ENCODE peak calls at places on chromosome X, in eight cellular contexts. Y, X, B, Z, Q, J, S and L are unnamed samples.

GRCh38 chrX:74343970-74344622 is 40.1 kb downstream of the ZCCHC13 start:
- DNase-seq in Z (peak; percentile 91), J (peak; percentile 82), B (no peak), X (peak; percentile 4), S (peak; percentile 73), Y (peak; percentile 46), Q (peak; percentile 31), L (peak; percentile 86)

GRCh38 chrX:20530319-20530979 is 263.7 kb upstream of the RPS6KA3 start:
- DNase-seq in Y (peak; percentile 48), S (peak; percentile 69), J (peak; percentile 78), B (no peak), Z (peak; percentile 4), X (no peak), Q (peak; percentile 51), L (peak; percentile 44)

GRCh38 chrX:14015941-14016340 is 13.8 kb downstream of the GEMIN8 start:
- DNase-seq in B (no peak), X (no peak), Y (no peak), S (no peak), J (no peak), Q (no peak), Z (no peak), L (no peak)

GRCh38 chrX:109600114-109600710 is 24.8 kb downstream of the KCNE5 start:
- DNase-seq in S (no peak), X (no peak), B (no peak), Y (no peak), Z (no peak), Q (no peak), J (no peak), L (peak; percentile 20)

GRCh38 chrX:8052909-8053308 is 118.2 kb downstream of the VCX2 start:
- DNase-seq in Z (no peak), Q (no peak), B (no peak), Y (no peak), X (no peak), S (no peak), J (no peak), L (no peak)

GRCh38 chrX:16796298-16796697 is 10.0 kb downstream of the TXLNG start:
- DNase-seq in Z (no peak), J (no peak), S (no peak), B (no peak), X (no peak), Q (no peak), Y (no peak), L (no peak)

GRCh38 chrX:153380691-153381090 is 20.5 kb downstream of the PNMA6E start:
- DNase-seq in J (no peak), Z (no peak), Q (no peak), Y (no peak), X (no peak), B (no peak), S (no peak), L (no peak)

GRCh38 chrX:74325130-74326059 is 21.4 kb downstream of the ZCCHC13 start:
- DNase-seq in S (no peak), Z (peak; percentile 72), B (no peak), X (no peak), Y (no peak), J (no peak), Q (no peak), L (no peak)

GRCh38 chrX:150324035-150324728 is 38.9 kb upstream of the MAMLD1 start:
- DNase-seq in Z (no peak), B (no peak), J (no peak), Y (no peak), S (no peak), Q (no peak), X (no peak), L (peak; percentile 71)

GRCh38 chrX:73581002-73581628 is 18.1 kb downstream of the CHIC1 start:
- DNase-seq in X (no peak), Z (no peak), J (no peak), B (no peak), Y (no peak), S (peak; percentile 20), Q (no peak), L (no peak)

GRCh38 chrX:153226344-153227190 is 47.5 kb downstream of the MAGEA1 start:
- DNase-seq in B (peak; percentile 60), X (no peak), Q (peak; percentile 28), S (peak; percentile 25), J (no peak), Z (peak; percentile 67), Y (peak; percentile 91), L (no peak)

GRCh38 chrX:63713510-63713909 is 71.5 kb downstream of the ARHGEF9 start:
- DNase-seq in X (no peak), S (no peak), B (no peak), J (no peak), Z (no peak), Q (no peak), Y (no peak), L (no peak)

GRCh38 chrX:46152756-46153155 is 392.5 kb downstream of the ZNF674 start:
- DNase-seq in Q (no peak), B (no peak), Z (no peak), S (no peak), Y (no peak), J (no peak), X (no peak), L (no peak)

GRCh38 chrX:10828640-10829039 is 208.3 kb upstream of the MID1 start:
- DNase-seq in Y (no peak), Q (no peak), J (no peak), X (no peak), Z (no peak), S (peak; percentile 36), B (no peak), L (no peak)

GRCh38 chrX:10832103-10832502 is 211.7 kb upstream of the MID1 start:
- DNase-seq in B (no peak), J (no peak), Q (no peak), Z (no peak), X (no peak), Y (no peak), S (no peak), L (no peak)

DNA sequence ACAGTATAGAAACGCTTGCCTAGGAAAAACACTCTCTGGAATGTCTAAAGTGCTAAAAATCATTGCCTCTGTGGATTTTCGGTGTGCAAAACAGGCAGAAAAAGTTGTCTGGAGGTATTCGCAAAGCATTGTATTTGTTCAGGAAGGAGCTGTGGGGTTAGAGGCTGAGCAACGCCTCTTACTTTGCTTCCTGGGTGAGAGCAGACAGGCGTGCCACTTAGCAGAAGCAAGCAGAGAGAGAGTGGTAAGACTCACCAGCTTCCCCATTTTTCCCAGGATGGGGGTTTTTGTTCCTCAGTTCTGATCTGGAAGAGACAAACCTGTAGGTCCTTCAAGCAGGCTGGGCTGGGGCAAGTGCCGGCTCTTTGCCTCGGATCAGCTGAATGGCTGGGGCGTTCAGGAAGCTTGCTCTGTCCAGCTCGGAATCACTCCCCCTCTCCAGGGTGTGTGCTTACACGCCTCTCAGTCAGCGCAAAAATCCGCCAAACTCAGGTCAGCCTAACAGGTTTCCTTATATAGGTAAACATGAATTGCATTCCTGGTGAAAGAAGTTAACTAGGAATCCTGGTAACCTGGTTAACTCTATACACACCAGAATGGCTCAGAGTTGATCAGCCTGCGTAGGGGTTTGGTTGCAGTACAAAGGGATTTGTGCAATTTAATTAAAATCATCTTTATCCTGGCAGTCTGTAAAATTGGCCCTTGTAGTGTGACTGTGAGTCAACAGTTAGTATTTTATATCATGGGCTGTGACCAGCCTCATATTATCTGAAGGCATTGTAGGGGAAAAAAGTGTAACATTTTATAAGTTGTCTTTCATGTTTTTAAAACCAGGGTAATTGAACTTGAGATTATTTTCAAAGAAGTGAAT is 213.1 kb upstream of the MID1 start:
- DNase-seq in S (peak; percentile 76), Y (peak; percentile 18), X (no peak), Q (peak; percentile 56), J (peak; percentile 57), B (peak; percentile 78), Z (peak; percentile 5), L (no peak)
- H3K4me3 ChIP-seq in S (peak overlapping the region; percentile 16), Y (peak overlapping the region; percentile 35), X (no peak overlapping the region), Q (peak overlapping the region; percentile 27), J (no peak overlapping the region), B (peak overlapping the region; percentile 75), Z (no peak overlapping the region), L (peak overlapping the region; percentile 13)

DNA sequence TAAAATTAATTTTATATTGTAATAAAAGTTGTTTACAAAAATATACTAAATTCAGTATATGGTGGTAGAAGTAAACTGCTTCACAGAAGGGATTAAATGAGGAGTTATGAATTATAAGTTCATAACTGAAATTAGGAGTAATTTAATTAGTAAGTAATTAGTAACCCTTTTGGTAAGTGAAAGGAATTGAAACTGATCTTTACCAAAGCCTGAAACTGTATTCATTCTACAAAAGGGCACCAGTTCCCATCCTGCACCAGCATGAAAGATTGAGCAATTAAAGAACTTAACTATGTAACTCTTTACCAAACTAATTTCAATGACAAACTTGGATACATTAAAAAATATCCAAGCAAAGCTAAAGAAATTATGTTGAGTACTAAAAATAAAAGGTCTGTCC is 8.2 kb downstream of the MED14 start:
- DNase-seq in Q (no peak), J (no peak), Z (no peak), Y (no peak), S (no peak), X (no peak), B (no peak), L (no peak)
- H3K4me3 ChIP-seq in Q (no peak overlapping the region), J (no peak overlapping the region), Z (no peak overlapping the region), Y (no peak overlapping the region), S (no peak overlapping the region), X (no peak overlapping the region), B (no peak overlapping the region), L (no peak overlapping the region)

DNA sequence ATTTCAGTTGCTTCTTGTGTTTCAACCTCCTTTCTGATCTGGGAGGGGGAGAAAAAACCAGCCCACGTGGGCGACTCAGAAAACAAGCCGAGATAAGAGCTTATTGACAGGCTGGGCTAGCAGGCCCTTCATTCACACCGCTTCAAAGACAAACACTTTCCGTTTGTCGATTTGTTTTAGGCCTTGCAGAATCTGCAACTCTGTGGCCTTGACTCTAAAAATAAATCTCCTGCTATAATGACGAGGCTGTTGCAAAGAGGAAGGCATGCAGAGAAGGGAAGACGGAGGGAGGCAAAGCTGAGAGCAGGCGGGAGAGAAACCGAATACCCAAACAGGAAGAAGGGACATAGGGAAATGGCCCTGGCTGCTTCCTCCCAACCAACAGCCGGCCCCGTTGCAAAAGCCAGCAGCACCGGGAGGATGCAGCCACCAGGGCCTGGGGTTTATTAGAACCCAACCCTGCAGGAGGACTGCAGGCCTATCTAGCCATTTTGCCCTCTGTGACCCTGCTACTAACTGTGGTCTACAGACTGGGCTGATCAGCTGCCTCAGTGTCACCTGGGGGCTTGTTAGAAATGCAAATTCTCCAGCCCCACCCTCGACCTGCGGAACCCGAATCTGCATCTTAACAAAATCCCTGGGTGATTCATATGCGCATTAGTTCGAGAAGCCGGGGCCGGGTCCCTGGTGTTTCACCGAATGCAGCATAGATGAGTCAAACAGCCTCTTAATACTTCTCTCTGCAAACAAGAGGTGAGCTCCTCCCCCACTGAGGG is 325.5 kb downstream of the BCOR start:
- DNase-seq in Q (no peak), S (no peak), J (no peak), B (peak; percentile 58), Z (peak; percentile 47), X (peak; percentile 31), Y (no peak), L (no peak)
- H3K4me3 ChIP-seq in Q (no peak overlapping the region), S (no peak overlapping the region), J (no peak overlapping the region), B (no peak overlapping the region), Z (no peak overlapping the region), X (no peak overlapping the region), Y (peak overlapping the region; percentile 27), L (no peak overlapping the region)

DNA sequence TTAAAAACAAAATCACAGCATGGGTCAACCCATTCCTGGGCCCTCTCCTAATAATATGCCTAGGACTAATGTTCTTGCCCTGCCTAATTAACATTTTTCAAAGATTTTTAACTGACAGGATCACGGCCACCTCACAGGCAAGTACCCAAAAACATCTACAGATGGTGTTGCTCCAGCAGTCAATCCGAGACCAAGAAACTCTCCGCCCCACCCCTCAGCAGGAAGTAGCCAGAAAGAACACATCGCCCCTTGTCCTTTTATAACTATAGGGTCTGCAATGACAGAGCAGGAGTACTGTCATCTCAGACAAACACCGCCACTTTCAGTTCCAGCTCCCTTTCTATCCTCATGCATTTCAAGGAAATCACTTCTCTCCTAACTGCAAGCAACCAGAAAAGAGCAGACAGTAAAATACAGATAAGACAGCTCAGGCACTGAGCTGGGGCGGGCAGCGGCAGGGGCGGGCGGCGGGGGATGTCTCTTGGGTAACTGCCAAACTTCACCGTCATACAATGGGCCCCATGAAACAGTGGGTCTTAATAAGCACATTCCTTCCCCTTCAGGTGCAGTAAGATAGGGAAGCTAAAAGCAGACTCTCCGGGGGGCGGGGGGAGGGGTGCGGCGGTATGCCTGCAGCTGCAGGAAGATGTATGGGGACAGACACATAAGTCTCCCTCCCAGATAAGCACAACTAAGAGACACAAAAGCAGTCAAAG is 67.4 kb downstream of the ZNF182 start:
- DNase-seq in J (no peak), Z (no peak), B (no peak), S (no peak), Y (no peak), X (no peak), Q (no peak), L (no peak)
- H3K4me3 ChIP-seq in J (no peak overlapping the region), Z (no peak overlapping the region), B (no peak overlapping the region), S (no peak overlapping the region), Y (no peak overlapping the region), X (no peak overlapping the region), Q (no peak overlapping the region), L (no peak overlapping the region)